ENCODE peak calls at places on chromosomes 2 and 18, in six cellular contexts. C is activated CD4-positive, alpha-beta T cell treated with anti-CD3 and anti-CD28 coated beads for 1 hour; H is GM23248; R is MV-4-11; U is progenitor cell of endocrine pancreas; P is NCI-H2171. T is an unnamed sample.

GRCh38 chr18:5527603-5528002 is 16.2 kb downstream of the EPB41L3 start:
- DNase-seq in C (no peak), H (peak), R (peak), U (no peak), P (no peak), T (peak)

GRCh38 chr2:76938153-76938552 is 584.0 kb downstream of the LRRTM4 start:
- DNase-seq in C (no peak), H (no peak), R (no peak), U (no peak), P (no peak), T (no peak)

GRCh38 chr2:98868548-98869271 is 67.3 kb downstream of the CRACDL start:
- DNase-seq in C (no peak), H (no peak), R (no peak), U (no peak), P (no peak), T (no peak)

GRCh38 chr18:23259701-23260661 is 124.7 kb downstream of the CABLES1 start:
- DNase-seq in C (no peak), H (peak), R (peak), U (peak), P (peak), T (peak)

GRCh38 chr18:11040823-11041712 is 108.3 kb downstream of the PIEZO2 start:
- DNase-seq in C (no peak), H (peak), R (peak), U (peak), P (peak), T (peak)

GRCh38 chr2:241507430-241508239 is 749 bp downstream of the STK25 start:
- DNase-seq in C (peak), H (peak), R (no peak), U (peak), P (no peak), T (peak)

GRCh38 chr2:237885931-237886701 is 26.7 kb downstream of the RAMP1 start:
- DNase-seq in C (no peak), H (no peak), R (no peak), U (no peak), P (no peak), T (no peak)

GRCh38 chr18:62030091-62030985 is 137.5 kb upstream of the RNF152 start:
- DNase-seq in C (no peak), H (peak), R (no peak), U (no peak), P (no peak), T (peak)

GRCh38 chr2:62501794-62502500 is 4.0 kb downstream of the TMEM17 start:
- DNase-seq in C (no peak), H (peak), R (no peak), U (no peak), P (no peak), T (peak)

GRCh38 chr2:240051697-240052096 is 1.6 kb downstream of the OR6B3 start:
- DNase-seq in C (no peak), H (no peak), R (no peak), U (no peak), P (no peak), T (no peak)

GRCh38 chr2:95569170-95569569 is 22.6 kb upstream of the TRIM43 start:
- DNase-seq in C (no peak), H (no peak), R (no peak), U (no peak), P (no peak), T (no peak)

GRCh38 chr2:10765461-10765860 is 44.0 kb downstream of the ATP6V1C2 start:
- DNase-seq in C (no peak), H (no peak), R (no peak), U (no peak), P (no peak), T (no peak)

GRCh38 chr2:237236188-237236587 is 150.5 kb downstream of the COPS8 start:
- DNase-seq in C (no peak), H (peak), R (no peak), U (no peak), P (no peak), T (peak)

GRCh38 chr2:61328707-61329251 is 142.1 kb downstream of the USP34 start:
- DNase-seq in C (no peak), H (peak), R (peak), U (no peak), P (no peak), T (peak)

GRCh38 chr2:112591413-112591812 is 7.0 kb downstream of the CHCHD5 start:
- DNase-seq in C (no peak), H (no peak), R (no peak), U (no peak), P (no peak), T (no peak)

GRCh38 chr2:39618736-39619135 is 47.0 kb upstream of the TMEM178A start:
- DNase-seq in C (no peak), H (no peak), R (peak), U (no peak), P (no peak), T (no peak)

GRCh38 chr2:109683452-109683851 is 69.3 kb downstream of the SOWAHC start:
- DNase-seq in C (no peak), H (no peak), R (no peak), U (no peak), P (no peak), T (no peak)

GRCh38 chr2:152740743-152741328 is 22.4 kb downstream of the ARL6IP6 start:
- DNase-seq in C (no peak), H (peak), R (peak), U (no peak), P (peak), T (peak)

GRCh38 chr2:239275871-239276812 is 124.7 kb downstream of the HDAC4 start:
- DNase-seq in C (no peak), H (peak), R (no peak), U (no peak), P (no peak), T (peak)

GRCh38 chr2:17539993-17540812 is at the start of gene VSNL1:
- DNase-seq in C (no peak), H (peak), R (no peak), U (peak), P (peak), T (peak)

GRCh38 chr2:143284087-143284675 is 155.0 kb downstream of the ARHGAP15 start:
- DNase-seq in C (no peak), H (peak), R (peak), U (no peak), P (no peak), T (peak)

GRCh38 chr18:39773656-39774055 is 2181.4 kb upstream of the PIK3C3 start:
- DNase-seq in C (no peak), H (peak), R (no peak), U (no peak), P (no peak), T (peak)

GRCh38 chr2:237968048-237968862 is 1.4 kb downstream of the UBE2F start:
- DNase-seq in C (peak), H (peak), R (peak), U (no peak), P (no peak), T (peak)

GRCh38 chr2:183665403-183665802 is 541.2 kb downstream of the NUP35 start:
- DNase-seq in C (no peak), H (no peak), R (no peak), U (no peak), P (peak), T (no peak)

GRCh38 chr2:149101818-149102217 is 63.3 kb downstream of the LYPD6B start:
- DNase-seq in C (no peak), H (no peak), R (no peak), U (no peak), P (no peak), T (no peak)

GRCh38 chr2:147844691-147845607 is at the start of gene ACVR2A:
- DNase-seq in C (no peak), H (peak), R (peak), U (peak), P (peak), T (peak)

GRCh38 chr2:211354481-211354880 is 798.1 kb downstream of the CPS1 start:
- DNase-seq in C (no peak), H (no peak), R (no peak), U (no peak), P (no peak), T (no peak)

GRCh38 chr2:241852116-241852980 is 6.3 kb downstream of the PDCD1 start:
- DNase-seq in C (peak), H (no peak), R (no peak), U (no peak), P (no peak), T (no peak)

GRCh38 chr18:74115046-74115445 is 32.6 kb downstream of the FBXO15 start:
- DNase-seq in C (no peak), H (peak), R (no peak), U (no peak), P (no peak), T (peak)

GRCh38 chr18:74897971-74898657 is 300.4 kb downstream of the ZNF407 start:
- DNase-seq in C (no peak), H (peak), R (no peak), U (no peak), P (no peak), T (peak)

GRCh38 chr2:95121150-95121494 is 486 bp downstream of the MRPS5 start:
- DNase-seq in C (no peak), H (peak), R (peak), U (no peak), P (no peak), T (peak)